ENCODE peak calls at places on chromosome 9, in seven cellular contexts. U, J, S, Z, A, X and F are unnamed samples.

GRCh38 chr9:99966720-99967119 is 60.3 kb downstream of the STX17 start:
- DNase-seq in Z (no peak), X (peak), U (peak), S (peak), J (peak), A (peak), F (peak)

GRCh38 chr9:91033802-91034201 is 232.2 kb downstream of the SYK start:
- DNase-seq in S (no peak), Z (no peak), U (peak), A (peak), J (peak), X (no peak), F (peak)

GRCh38 chr9:95581900-95582299 is 65.1 kb upstream of the PTCH1 start:
- DNase-seq in A (no peak), X (no peak), Z (no peak), J (peak), S (no peak), U (no peak), F (no peak)

GRCh38 chr9:101309139-101309538 is 75.7 kb downstream of the BAAT start:
- DNase-seq in S (no peak), U (no peak), Z (no peak), A (no peak), J (no peak), X (no peak), F (no peak)

GRCh38 chr9:93258419-93258817 is 74.5 kb downstream of the WNK2 start:
- DNase-seq in U (peak), Z (no peak), J (no peak), S (no peak), X (no peak), A (no peak), F (no peak)

GRCh38 chr9:117516676-117517632 is 102.1 kb upstream of the ASTN2 start:
- DNase-seq in X (no peak), U (no peak), Z (no peak), S (no peak), J (no peak), A (no peak), F (no peak)

GRCh38 chr9:127124792-127125191 is 2.4 kb upstream of the ANGPTL2 start:
- DNase-seq in X (no peak), Z (no peak), S (no peak), A (no peak), U (no peak), J (no peak), F (no peak)

GRCh38 chr9:121599186-121599871 is 52.1 kb upstream of the DAB2IP start:
- DNase-seq in U (peak), S (peak), X (peak), J (peak), A (peak), Z (peak), F (peak)

GRCh38 chr9:136614372-136614922 is 48.3 kb upstream of the EGFL7 start:
- DNase-seq in S (peak), J (no peak), A (peak), Z (no peak), X (no peak), U (no peak), F (no peak)

GRCh38 chr9:82949203-82949602 is 113.7 kb downstream of the RASEF start:
- DNase-seq in X (no peak), S (no peak), Z (no peak), U (no peak), J (no peak), A (no peak), F (peak)

GRCh38 chr9:98117984-98118639 is 910 bp downstream of the TRIM14 start:
- DNase-seq in S (peak), X (no peak), J (peak), Z (no peak), U (no peak), A (peak), F (peak)

GRCh38 chr9:76603448-76603895 is 144.5 kb downstream of the GCNT1 start:
- DNase-seq in U (no peak), X (no peak), S (peak), J (no peak), Z (no peak), A (peak), F (no peak)
- H3K4ac ChIP-seq in U (no peak), X (no peak), S (no peak), J (no peak), Z (no peak), A (no peak), F (no peak)

GRCh38 chr9:68482548-68482947 is 58.1 kb downstream of the TMEM252 start:
- DNase-seq in A (no peak), U (no peak), S (no peak), J (no peak), X (no peak), Z (no peak), F (no peak)
- H2BK5ac ChIP-seq in A (no peak), U (no peak), S (no peak), J (no peak), X (no peak), Z (no peak), F (no peak)

DNA sequence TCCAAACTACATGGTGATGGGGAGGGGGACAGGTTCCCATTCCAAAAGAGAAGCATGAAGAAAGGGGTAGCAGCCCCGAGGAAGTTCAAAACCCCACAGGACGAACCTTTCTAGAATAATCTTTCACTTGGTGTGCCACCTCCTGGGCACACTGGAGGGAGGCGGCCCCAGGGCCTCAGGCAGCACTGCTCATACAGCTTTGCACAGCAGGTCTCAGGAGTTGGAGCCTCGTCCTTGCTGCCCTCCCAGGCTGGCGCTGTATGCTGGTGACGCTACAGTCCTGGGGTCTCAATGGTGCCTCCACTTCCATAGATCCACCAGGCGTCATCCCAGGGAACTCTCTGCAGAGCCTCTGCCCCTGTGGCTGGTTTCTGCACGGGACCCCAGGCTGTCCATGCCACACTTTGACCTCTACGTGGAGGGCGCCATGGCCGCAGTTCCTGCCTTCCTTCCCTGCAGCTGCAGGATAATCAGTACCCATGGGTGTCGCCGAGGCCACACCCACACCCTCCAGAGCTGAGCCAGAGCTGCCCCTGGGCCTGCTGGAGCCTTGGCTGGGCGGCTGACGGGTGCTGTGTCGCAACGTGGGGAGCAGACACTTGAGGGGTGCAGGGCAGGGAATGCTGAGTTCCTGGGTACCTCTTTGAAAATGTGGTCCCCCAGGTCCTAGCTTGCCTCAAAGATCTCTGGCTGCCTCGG is 95.3 kb downstream of the COL5A1 start:
- DNase-seq in S (no peak), Z (no peak), A (no peak), U (no peak), J (no peak), X (no peak), F (no peak)
- H4K8ac ChIP-seq in S (no peak), Z (no peak), A (peak), U (no peak), J (no peak), X (no peak), F (no peak)

GRCh38 chr9:131583836-131584555 is 38.7 kb downstream of the PRRT1B start:
- DNase-seq in U (no peak), Z (no peak), S (no peak), A (no peak), J (no peak), X (no peak), F (no peak)
- H3K4ac ChIP-seq in U (no peak), Z (no peak), S (no peak), A (no peak), J (no peak), X (no peak), F (no peak)

DNA sequence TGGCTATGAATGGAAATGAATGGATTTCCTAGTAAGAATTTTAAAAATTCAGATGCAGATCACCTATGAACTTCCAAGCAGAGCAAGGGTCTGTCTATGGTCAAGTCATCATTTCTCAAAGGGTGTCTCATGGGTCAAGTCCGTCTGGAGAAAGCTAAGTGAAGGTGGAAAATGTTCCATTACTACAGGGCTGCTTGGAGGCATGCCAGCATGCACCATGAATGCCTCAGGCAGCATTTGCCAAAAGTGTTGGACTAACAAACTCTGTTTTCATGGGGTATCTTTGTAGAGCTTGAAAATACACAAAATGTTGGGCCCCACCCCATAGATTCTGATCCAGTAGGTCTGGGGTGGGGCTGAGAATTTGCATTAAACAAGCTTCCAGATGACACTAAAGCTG is 74.9 kb upstream of the FRRS1L start:
- DNase-seq in A (no peak), Z (no peak), X (no peak), J (no peak), S (no peak), U (no peak), F (no peak)
- H2BK5ac ChIP-seq in A (no peak), Z (no peak), X (no peak), J (no peak), S (no peak), U (no peak), F (no peak)

DNA sequence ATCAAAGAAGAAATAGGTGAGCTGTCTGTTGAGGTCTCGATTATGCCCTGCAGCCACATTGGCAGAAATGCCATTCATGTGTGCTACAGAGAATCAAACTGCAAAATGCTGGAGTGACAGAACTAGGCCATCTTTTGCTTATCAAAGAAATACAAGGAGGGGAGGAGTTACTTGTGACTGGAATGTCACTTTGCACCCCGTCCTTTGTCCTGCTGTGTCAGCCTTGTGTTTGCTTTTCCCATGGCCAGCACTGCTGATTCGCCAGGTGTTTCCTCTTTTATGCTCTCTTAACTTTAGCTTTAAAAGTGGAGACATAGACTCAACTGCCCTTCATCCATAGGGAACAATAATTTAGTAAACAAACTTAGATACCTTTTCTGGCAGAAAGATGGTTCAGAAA is 54.3 kb downstream of the SLC46A2 start:
- DNase-seq in A (no peak), Z (no peak), S (no peak), X (no peak), U (no peak), J (peak), F (no peak)
- H4K8ac ChIP-seq in A (no peak), Z (no peak), S (no peak), X (no peak), U (no peak), J (no peak), F (no peak)

DNA sequence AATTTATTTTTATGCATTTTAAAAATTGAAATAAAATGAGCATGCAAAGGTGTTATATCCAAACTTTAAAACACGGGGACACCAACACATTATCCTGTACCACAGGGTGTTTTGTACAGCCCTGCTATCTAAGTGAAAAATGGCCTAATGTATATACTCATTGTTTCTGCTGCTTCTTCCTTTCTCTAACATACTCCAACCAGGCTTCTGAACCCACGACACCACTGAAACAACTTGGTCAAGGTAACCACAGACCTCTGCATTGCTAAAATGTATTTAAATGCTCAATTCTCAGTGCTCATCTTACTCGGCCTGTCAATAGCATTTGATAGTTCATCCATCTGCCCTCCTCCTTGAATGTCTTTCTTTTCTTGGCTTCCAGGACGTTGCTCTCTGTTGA is 48.3 kb downstream of the DENND1A start:
- DNase-seq in U (no peak), Z (no peak), A (no peak), X (no peak), J (no peak), S (no peak), F (no peak)
- H3K4ac ChIP-seq in U (no peak), Z (no peak), A (no peak), X (no peak), J (no peak), S (no peak), F (no peak)